ENCODE peak calls at places on chromosomes 11 and 22, in four cellular contexts. One of them, this sample, is unnamed.

GRCh38 chr11:69361048-69361447 is 67.1 kb downstream of the MYEOV start:
- DNase-seq in cardiac fibroblast: no peak
- DNase-seq in GM13977: no peak
- DNase-seq in SK-N-SH: no peak
- DNase-seq in this sample: peak; percentile 5

GRCh38 chr22:49727881-49728563 is 99.7 kb downstream of the BRD1 start:
- DNase-seq in cardiac fibroblast: no peak
- DNase-seq in GM13977: no peak
- DNase-seq in SK-N-SH: peak; percentile 27
- DNase-seq in this sample: no peak

GRCh38 chr11:67248653-67249052 is 17.6 kb upstream of the GRK2 start:
- DNase-seq in cardiac fibroblast: no peak
- DNase-seq in GM13977: no peak
- DNase-seq in SK-N-SH: no peak
- DNase-seq in this sample: no peak

GRCh38 chr22:30380011-30380410 is 7.2 kb downstream of the RNF215 start:
- DNase-seq in cardiac fibroblast: no peak
- DNase-seq in GM13977: no peak
- DNase-seq in SK-N-SH: no peak
- DNase-seq in this sample: no peak

GRCh38 chr11:113419426-113420003 is 31.9 kb downstream of the ANKK1 start:
- DNase-seq in cardiac fibroblast: no peak
- DNase-seq in GM13977: no peak
- DNase-seq in SK-N-SH: no peak
- DNase-seq in this sample: no peak

GRCh38 chr11:122089111-122089510 is 26.9 kb downstream of the BLID start:
- DNase-seq in cardiac fibroblast: no peak
- DNase-seq in GM13977: no peak
- DNase-seq in SK-N-SH: no peak
- DNase-seq in this sample: no peak

GRCh38 chr22:30426395-30427353 is 1.1 kb downstream of the MTFP1 start:
- DNase-seq in cardiac fibroblast: peak; percentile 84
- DNase-seq in GM13977: peak; percentile 77
- DNase-seq in SK-N-SH: peak; percentile 86
- DNase-seq in this sample: peak; percentile 79

GRCh38 chr22:47608421-47608820 is 846.0 kb downstream of the TBC1D22A start:
- DNase-seq in cardiac fibroblast: no peak
- DNase-seq in GM13977: no peak
- DNase-seq in SK-N-SH: no peak
- DNase-seq in this sample: no peak

GRCh38 chr22:29302402-29302680 is 4.1 kb upstream of the GAS2L1 start:
- DNase-seq in cardiac fibroblast: no peak
- DNase-seq in GM13977: no peak
- DNase-seq in SK-N-SH: no peak
- DNase-seq in this sample: no peak

GRCh38 chr22:46150615-46151423 is 493 bp downstream of the PPARA start:
- DNase-seq in cardiac fibroblast: no peak
- DNase-seq in GM13977: peak; percentile 85
- DNase-seq in SK-N-SH: peak; percentile 97
- DNase-seq in this sample: peak; percentile 83

GRCh38 chr11:71936825-71937224 is 8.0 kb downstream of the RNF121 start:
- DNase-seq in cardiac fibroblast: peak; percentile 61
- DNase-seq in GM13977: no peak
- DNase-seq in SK-N-SH: peak; percentile 15
- DNase-seq in this sample: no peak

GRCh38 chr22:37559901-37560681 is at the start of gene CDC42EP1:
- DNase-seq in cardiac fibroblast: peak; percentile 57
- DNase-seq in GM13977: no peak
- DNase-seq in SK-N-SH: peak; percentile 79
- DNase-seq in this sample: no peak

GRCh38 chr11:116579857-116580727 is 192.7 kb downstream of the BUD13 start:
- DNase-seq in cardiac fibroblast: no peak
- DNase-seq in GM13977: peak; percentile 36
- DNase-seq in SK-N-SH: no peak
- DNase-seq in this sample: no peak

GRCh38 chr11:129144256-129144655 is 47.9 kb downstream of the ARHGAP32 start:
- DNase-seq in cardiac fibroblast: peak; percentile 27
- DNase-seq in GM13977: no peak
- DNase-seq in SK-N-SH: no peak
- DNase-seq in this sample: no peak

GRCh38 chr11:15379483-15379882 is 264.8 kb downstream of the INSC start:
- DNase-seq in cardiac fibroblast: no peak
- DNase-seq in GM13977: no peak
- DNase-seq in SK-N-SH: no peak
- DNase-seq in this sample: no peak
- TF ChIP-seq CTCF in cardiac fibroblast: no peak
- TF ChIP-seq CTCF in GM13977: no peak
- TF ChIP-seq CTCF in SK-N-SH: no peak
- TF ChIP-seq CTCF in this sample: no peak

GRCh38 chr11:111975076-111975806 is 38.1 kb downstream of the DIXDC1 start:
- DNase-seq in cardiac fibroblast: no peak
- DNase-seq in GM13977: no peak
- DNase-seq in SK-N-SH: no peak
- DNase-seq in this sample: no peak
- TF ChIP-seq CTCF in cardiac fibroblast: peak; percentile 11
- TF ChIP-seq CTCF in GM13977: no peak
- TF ChIP-seq CTCF in SK-N-SH: peak; percentile 30
- TF ChIP-seq CTCF in this sample: no peak

GRCh38 chr22:20186183-20186870 is 35.5 kb upstream of the CCDC188 start:
- DNase-seq in cardiac fibroblast: peak; percentile 2
- DNase-seq in GM13977: no peak
- DNase-seq in SK-N-SH: peak; percentile 59
- DNase-seq in this sample: no peak
- TF ChIP-seq CTCF in cardiac fibroblast: no peak
- TF ChIP-seq CTCF in GM13977: no peak
- TF ChIP-seq CTCF in SK-N-SH: peak; percentile 19
- TF ChIP-seq CTCF in this sample: no peak

GRCh38 chr22:21985214-21985613 is 2.6 kb upstream of the TOP3B start:
- DNase-seq in cardiac fibroblast: no peak
- DNase-seq in GM13977: no peak
- DNase-seq in SK-N-SH: no peak
- DNase-seq in this sample: no peak
- TF ChIP-seq CTCF in cardiac fibroblast: no peak
- TF ChIP-seq CTCF in GM13977: no peak
- TF ChIP-seq CTCF in SK-N-SH: no peak
- TF ChIP-seq CTCF in this sample: no peak

GRCh38 chr11:44977493-44977984 is 26.9 kb upstream of the TP53I11 start:
- DNase-seq in cardiac fibroblast: no peak
- DNase-seq in GM13977: no peak
- DNase-seq in SK-N-SH: peak; percentile 57
- DNase-seq in this sample: no peak
- TF ChIP-seq CTCF in cardiac fibroblast: peak; percentile 27
- TF ChIP-seq CTCF in GM13977: no peak
- TF ChIP-seq CTCF in SK-N-SH: peak; percentile 30
- TF ChIP-seq CTCF in this sample: no peak

GRCh38 chr11:1757861-1758610 is 5.7 kb downstream of the CTSD start:
- DNase-seq in cardiac fibroblast: no peak
- DNase-seq in GM13977: peak; percentile 40
- DNase-seq in SK-N-SH: no peak
- DNase-seq in this sample: no peak

GRCh38 chr11:1759851-1760220 is 3.9 kb downstream of the CTSD start:
- DNase-seq in cardiac fibroblast: no peak
- DNase-seq in GM13977: peak; percentile 47
- DNase-seq in SK-N-SH: no peak
- DNase-seq in this sample: no peak

GRCh38 chr11:1758611-1759150 is 5.0 kb downstream of the CTSD start:
- DNase-seq in cardiac fibroblast: no peak
- DNase-seq in GM13977: no peak
- DNase-seq in SK-N-SH: no peak
- DNase-seq in this sample: no peak

GRCh38 chr11:1760351-1761109 is 3.2 kb downstream of the CTSD start:
- DNase-seq in cardiac fibroblast: peak; percentile 81
- DNase-seq in GM13977: no peak
- DNase-seq in SK-N-SH: no peak
- DNase-seq in this sample: no peak

GRCh38 chr11:1759151-1759850 is 4.4 kb downstream of the CTSD start:
- DNase-seq in cardiac fibroblast: no peak
- DNase-seq in GM13977: no peak
- DNase-seq in SK-N-SH: no peak
- DNase-seq in this sample: no peak
- TF ChIP-seq CTCF in cardiac fibroblast: no peak
- TF ChIP-seq CTCF in GM13977: no peak
- TF ChIP-seq CTCF in SK-N-SH: no peak
- TF ChIP-seq CTCF in this sample: no peak

DNA sequence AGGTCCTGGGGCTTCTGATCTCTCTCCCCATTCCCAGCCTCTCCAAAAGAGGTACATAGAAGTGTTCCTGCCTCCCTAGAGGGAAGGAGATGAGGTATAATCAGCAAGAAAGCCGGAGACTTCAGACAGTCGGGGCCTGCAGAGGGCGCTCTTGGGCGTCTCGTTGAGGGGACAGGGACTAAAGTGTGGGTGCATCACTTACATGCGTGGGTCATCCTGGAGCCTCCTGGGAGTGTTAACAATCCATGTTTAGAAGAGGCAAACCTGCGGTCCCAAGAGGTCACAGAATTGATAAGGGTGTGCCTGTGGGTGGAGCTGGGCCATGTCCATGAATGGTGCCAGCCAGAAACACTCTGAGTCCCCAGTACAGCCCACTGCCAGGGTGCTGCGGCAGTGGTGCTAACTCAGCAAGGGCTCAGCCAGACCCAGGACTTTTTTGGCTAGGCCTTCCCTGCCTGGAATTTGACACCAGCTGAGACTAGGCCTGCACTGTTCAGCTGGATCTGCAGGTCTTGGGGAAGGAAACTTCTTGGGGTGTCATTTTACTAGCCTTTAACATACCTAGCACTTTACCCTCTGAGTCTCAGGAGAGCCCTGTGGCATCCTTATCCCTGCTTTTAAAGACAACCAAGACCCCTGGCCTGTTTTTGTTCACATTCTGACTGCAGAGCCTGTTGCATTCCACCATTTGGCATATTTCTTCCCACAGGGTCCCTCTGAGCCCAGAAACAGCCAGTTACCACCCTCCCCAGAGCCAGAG is 5.5 kb downstream of the YDJC start:
- DNase-seq in cardiac fibroblast: peak; percentile 26
- DNase-seq in GM13977: no peak
- DNase-seq in SK-N-SH: peak; percentile 57
- DNase-seq in this sample: no peak
- TF ChIP-seq CTCF in cardiac fibroblast: peak; percentile 48
- TF ChIP-seq CTCF in GM13977: peak; percentile 65
- TF ChIP-seq CTCF in SK-N-SH: peak; percentile 73
- TF ChIP-seq CTCF in this sample: no peak

DNA sequence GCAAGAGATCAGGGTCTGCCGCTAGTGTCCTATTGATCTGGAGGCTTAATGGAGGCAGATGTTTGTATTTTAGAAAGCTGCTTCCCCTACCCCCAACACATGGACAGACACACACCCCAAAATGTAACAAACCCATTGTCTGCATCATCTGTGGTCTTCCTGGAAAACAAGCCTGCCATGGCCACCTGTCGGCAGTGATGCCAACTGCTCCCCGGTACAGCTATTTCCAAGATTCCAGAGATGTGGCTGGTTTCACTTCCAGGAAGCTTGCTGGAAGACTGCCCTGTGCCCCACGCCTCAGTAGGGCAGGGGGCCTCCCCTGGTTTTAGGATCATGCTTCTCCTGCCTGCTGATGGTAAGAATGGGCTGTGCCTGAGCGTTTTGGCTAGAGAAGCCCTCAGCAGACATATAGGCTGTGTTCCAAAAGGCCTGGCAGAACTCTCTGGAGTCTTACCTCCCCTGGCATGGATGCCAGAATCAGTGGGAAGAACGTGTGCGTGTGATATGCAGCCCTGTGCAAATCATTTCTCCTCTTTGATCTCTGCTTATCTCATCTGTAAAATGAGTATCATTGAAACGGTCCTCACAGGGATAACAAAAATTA is 108.6 kb downstream of the FBXO7 start:
- DNase-seq in cardiac fibroblast: no peak
- DNase-seq in GM13977: no peak
- DNase-seq in SK-N-SH: no peak
- DNase-seq in this sample: no peak
- TF ChIP-seq CTCF in cardiac fibroblast: no peak
- TF ChIP-seq CTCF in GM13977: no peak
- TF ChIP-seq CTCF in SK-N-SH: no peak
- TF ChIP-seq CTCF in this sample: no peak

This sample was measured in GM13976.